ENCODE peak calls at places on chromosomes 4 and X, in six cellular contexts. K, S, P, M, Z and B are unnamed samples.

GRCh38 chr4:88757067-88757466 is 59.4 kb upstream of the NAP1L5 start:
- DNase-seq in K (no peak), S (no peak), P (no peak), M (no peak), Z (no peak), B (no peak)

GRCh38 chr4:159175989-159176375 is 73.1 kb downstream of the RAPGEF2 start:
- DNase-seq in K (no peak), S (no peak), P (no peak), M (no peak), Z (no peak), B (no peak)

GRCh38 chr4:81360722-81361121 is 111.0 kb downstream of the RASGEF1B start:
- DNase-seq in K (no peak), S (no peak), P (no peak), M (no peak), Z (no peak), B (no peak)

GRCh38 chrX:115259238-115259875 is 25.5 kb upstream of the LRCH2 start:
- DNase-seq in K (no peak), S (no peak), P (no peak), M (no peak), Z (no peak), B (no peak)

GRCh38 chr4:39970559-39971270 is 7.0 kb downstream of the PDS5A start:
- DNase-seq in K (no peak), S (no peak), P (no peak), M (no peak), Z (no peak), B (no peak)

GRCh38 chr4:185352741-185353140 is 43.0 kb downstream of the LRP2BP start:
- DNase-seq in K (no peak), S (no peak), P (no peak), M (no peak), Z (no peak), B (no peak)

GRCh38 chr4:2785613-2786012 is 7.3 kb upstream of the SH3BP2 start:
- DNase-seq in K (no peak), S (no peak), P (peak), M (no peak), Z (no peak), B (no peak)

GRCh38 chrX:386768-387575 is at the start of gene PPP2R3B:
- DNase-seq in K (peak), S (peak), P (peak), M (peak), Z (peak), B (no peak)

GRCh38 chr4:4694296-4694772 is 152.5 kb upstream of the STX18 start:
- DNase-seq in K (no peak), S (no peak), P (no peak), M (no peak), Z (peak), B (peak)

GRCh38 chr4:105092356-105092755 is 54.3 kb upstream of the TET2 start:
- DNase-seq in K (no peak), S (no peak), P (no peak), M (no peak), Z (peak), B (no peak)

GRCh38 chr4:158159054-158159717 is 13.6 kb downstream of the GASK1B start:
- DNase-seq in K (no peak), S (no peak), P (no peak), M (no peak), Z (peak), B (no peak)

GRCh38 chr4:79472693-79473552 is 64.9 kb upstream of the GK2 start:
- DNase-seq in K (no peak), S (no peak), P (no peak), M (no peak), Z (no peak), B (no peak)